ENCODE peak calls at places on chromosomes 7 and 10, in five cellular contexts. Y is left ventricle myocardium inferior; E is CD8-positive, alpha-beta T cell; R is heart right ventricle; F is suprapubic skin. A is an unnamed sample.

GRCh38 chr7:34084651-34085050 is 179.3 kb downstream of the BMPER start:
- DNase-seq in E (no peak), F (no peak), Y (no peak), R (no peak), A (no peak)

GRCh38 chr7:21413502-21413901 is 14.4 kb upstream of the SP4 start:
- DNase-seq in R (no peak), E (no peak), Y (no peak), F (no peak), A (no peak)

GRCh38 chr10:120182431-120182830 is 274.6 kb upstream of the PLPP4 start:
- DNase-seq in Y (no peak), F (no peak), R (no peak), E (no peak), A (no peak)

GRCh38 chr7:117612637-117613036 is 132.8 kb downstream of the CFTR start:
- DNase-seq in F (no peak), E (no peak), R (no peak), Y (no peak), A (no peak)

GRCh38 chr10:106370751-106371150 is 793.8 kb downstream of the SORCS1 start:
- DNase-seq in Y (no peak), E (no peak), R (no peak), F (no peak), A (no peak)

GRCh38 chr7:87127019-87127418 is 25.2 kb upstream of the DMTF1 start:
- DNase-seq in R (no peak), E (no peak), Y (no peak), F (no peak), A (no peak)

GRCh38 chr7:141045842-141046630 is 27.8 kb upstream of the TMEM178B start:
- DNase-seq in F (no peak), E (no peak), R (no peak), Y (no peak), A (no peak)

GRCh38 chr10:3186365-3186764 is 13.8 kb upstream of the PITRM1 start:
- DNase-seq in F (no peak), R (no peak), Y (no peak), E (no peak), A (no peak)

GRCh38 chr10:37947526-37947925 is 28.9 kb downstream of the ZNF25 start:
- DNase-seq in R (no peak), F (no peak), E (no peak), Y (no peak), A (no peak)

GRCh38 chr10:3380392-3381050 is 207.9 kb upstream of the PITRM1 start:
- DNase-seq in F (no peak), Y (no peak), E (no peak), R (no peak), A (no peak)

GRCh38 chr10:91798736-91799579 is 732 bp downstream of the TNKS2 start:
- DNase-seq in F (peak), E (peak), Y (peak), R (no peak), A (peak)

GRCh38 chr7:33262476-33262875 is 133.1 kb downstream of the BBS9 start:
- DNase-seq in F (no peak), E (no peak), R (no peak), Y (no peak), A (no peak)

GRCh38 chr7:121372376-121373024 is 23.6 kb downstream of the FAM3C start:
- DNase-seq in E (no peak), F (no peak), R (no peak), Y (no peak), A (no peak)

GRCh38 chr7:137760111-137760510 is 86.7 kb downstream of the DGKI start:
- DNase-seq in R (no peak), F (no peak), Y (no peak), E (no peak), A (no peak)

GRCh38 chr7:43198599-43199090 is 86.2 kb downstream of the HECW1 start:
- DNase-seq in R (no peak), Y (no peak), E (no peak), F (no peak), A (no peak)

GRCh38 chr10:101218423-101219136 is 10.7 kb downstream of the LBX1 start:
- DNase-seq in Y (no peak), E (no peak), R (no peak), F (no peak), A (no peak)

GRCh38 chr10:101216207-101216607 is 13.1 kb downstream of the LBX1 start:
- DNase-seq in R (no peak), F (no peak), E (no peak), Y (no peak), A (no peak)

GRCh38 chr10:101219137-101219945 is 9.9 kb downstream of the LBX1 start:
- DNase-seq in R (no peak), Y (no peak), E (no peak), F (no peak), A (no peak)

GRCh38 chr10:101216631-101217425 is 12.4 kb downstream of the LBX1 start:
- DNase-seq in R (no peak), F (no peak), E (no peak), Y (no peak), A (no peak)

DNA sequence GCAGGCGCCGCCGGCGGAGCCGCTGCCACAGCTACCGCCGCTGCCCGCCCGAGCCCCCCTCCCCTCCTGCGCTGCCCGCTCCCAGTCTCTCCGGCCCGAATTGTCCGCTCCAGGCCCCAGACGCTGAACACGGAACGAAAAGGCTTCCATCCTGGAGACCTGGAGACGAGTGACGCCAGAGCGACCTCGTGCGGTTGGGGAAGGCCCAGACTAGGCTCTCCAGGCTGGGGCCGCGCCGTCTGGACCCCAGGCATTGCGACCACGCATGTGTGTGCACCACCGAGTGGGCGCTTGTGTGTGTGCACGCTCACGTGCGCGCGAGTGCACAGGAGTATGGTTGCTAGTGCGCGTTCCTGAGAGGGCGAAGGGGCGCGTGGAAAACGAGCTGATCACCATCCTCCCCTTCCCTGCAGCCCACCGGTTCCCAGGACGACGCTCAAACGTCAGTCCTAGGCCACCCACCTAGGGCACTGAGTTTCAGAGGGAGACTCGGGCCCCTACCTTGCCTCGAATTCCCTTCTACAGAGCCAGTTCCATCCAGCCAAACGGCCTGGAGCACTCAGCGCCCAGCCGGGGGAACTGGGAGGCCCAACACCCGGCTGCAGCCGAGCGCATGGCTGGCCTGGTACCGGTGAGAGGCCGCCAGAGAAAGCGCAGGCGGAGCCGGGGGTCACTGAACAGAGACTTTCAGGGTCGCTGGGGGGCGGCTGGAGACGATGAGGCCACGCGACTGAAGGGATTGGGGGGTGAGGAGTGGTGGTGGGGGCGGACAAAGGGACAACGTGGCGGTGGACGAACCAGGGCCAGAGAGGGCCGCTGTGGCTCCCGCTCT is 11.6 kb downstream of the LBX1 start:
- DNase-seq in Y (no peak), F (no peak), R (no peak), E (no peak), A (no peak)
- TF ChIP-seq CTCF in Y (peak), F (no peak), R (no peak), E (no peak), A (peak)

GRCh38 chr7:128247640-128248194 is 6.6 kb downstream of the LEP start:
- DNase-seq in F (no peak), Y (no peak), E (no peak), R (no peak), A (no peak)
- TF ChIP-seq CTCF in F (no peak), Y (no peak), E (no peak), R (no peak), A (no peak)

DNA sequence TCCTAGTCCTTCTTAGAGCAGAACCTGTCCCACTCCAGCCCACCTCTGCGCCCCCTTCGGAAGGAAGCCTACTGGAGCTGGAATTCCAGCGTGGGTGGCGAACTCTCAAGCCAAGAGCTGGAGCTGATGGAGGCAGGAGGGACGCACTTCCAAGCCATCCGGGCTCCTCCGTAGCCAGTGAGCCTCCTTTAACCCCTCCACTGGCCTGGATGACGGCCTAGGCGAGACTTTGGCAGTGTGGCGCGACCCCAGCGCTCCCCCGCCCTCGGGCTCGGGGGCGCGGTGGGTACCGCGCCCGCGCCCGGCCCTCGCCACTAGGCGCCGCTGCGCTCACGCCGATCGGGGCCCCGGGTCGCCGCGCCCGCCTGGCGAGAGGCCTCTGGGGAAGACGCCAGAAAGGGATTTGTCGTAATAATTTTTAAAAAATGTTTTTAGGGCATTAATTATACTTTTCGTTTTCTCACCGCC is 5.1 kb upstream of the EMX2 start:
- DNase-seq in R (peak), F (peak), Y (no peak), E (no peak), A (no peak)
- TF ChIP-seq CTCF in R (peak), F (peak), Y (peak), E (no peak), A (peak)

DNA sequence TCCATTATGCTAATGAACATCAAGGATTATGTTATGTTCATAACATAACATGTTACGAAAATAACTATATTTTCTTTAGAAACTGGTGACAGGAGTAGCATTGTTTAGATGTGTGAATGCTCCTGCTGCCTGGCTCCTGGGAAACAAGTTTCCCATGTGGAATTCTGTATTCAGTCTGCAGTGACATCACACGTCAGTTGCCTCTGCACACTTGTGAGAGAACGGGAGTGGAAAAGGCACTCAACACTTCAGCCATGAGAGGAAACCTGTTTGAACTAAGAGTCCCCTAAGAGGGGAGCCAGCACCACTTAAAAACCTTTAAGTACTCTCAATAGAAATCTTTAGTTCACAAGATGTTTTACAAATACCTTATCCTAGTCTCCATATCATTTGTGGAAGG is 140.3 kb upstream of the FAM20C start:
- DNase-seq in F (no peak), Y (no peak), R (no peak), E (no peak), A (no peak)
- TF ChIP-seq CTCF in F (no peak), Y (no peak), R (no peak), E (no peak), A (no peak)

DNA sequence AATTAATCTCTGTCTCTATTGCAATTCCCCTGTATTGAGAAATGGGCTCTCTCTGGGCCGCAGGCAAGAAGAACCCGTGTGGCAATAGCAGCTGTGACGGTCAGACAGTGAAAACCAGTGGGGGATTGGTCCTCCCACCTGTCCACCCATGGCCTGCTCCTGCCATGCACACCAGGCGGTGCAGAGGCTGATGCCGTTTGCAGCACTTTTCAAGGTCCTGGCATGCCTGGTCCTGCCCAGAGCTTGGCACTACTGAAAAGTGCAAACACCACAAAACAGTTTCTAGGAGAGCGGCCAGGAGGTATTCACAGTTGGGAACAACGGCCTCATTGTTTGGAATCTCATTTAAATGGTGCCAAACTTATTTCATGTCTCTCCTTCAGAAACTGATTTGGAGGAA is 41.5 kb downstream of the PSPH start:
- DNase-seq in R (peak), F (no peak), Y (no peak), E (no peak), A (no peak)
- TF ChIP-seq CTCF in R (no peak), F (no peak), Y (no peak), E (no peak), A (no peak)

GRCh38 chr10:18949391-18949790 is 99.2 kb upstream of the MALRD1 start:
- DNase-seq in E (no peak), F (no peak), Y (no peak), R (no peak), A (no peak)
- TF ChIP-seq CTCF in E (no peak), F (no peak), Y (no peak), R (no peak), A (no peak)

GRCh38 chr10:28676968-28677888 is at the start of gene BAMBI:
- DNase-seq in R (peak), F (peak), Y (peak), E (peak), A (peak)

GRCh38 chr10:28677889-28678686 is 767 bp downstream of the BAMBI start:
- DNase-seq in Y (peak), F (peak), R (peak), E (peak), A (peak)

GRCh38 chr10:28678687-28679457 is 1.6 kb downstream of the BAMBI start:
- DNase-seq in E (no peak), Y (no peak), R (no peak), F (no peak), A (no peak)

GRCh38 chr10:28674782-28675181 is 2.5 kb upstream of the BAMBI start:
- DNase-seq in F (no peak), E (no peak), Y (no peak), R (no peak), A (no peak)

GRCh38 chr10:28676297-28676967 is 889 bp upstream of the BAMBI start:
- DNase-seq in R (peak), E (peak), Y (peak), F (peak), A (no peak)
- TF ChIP-seq CTCF in R (no peak), E (no peak), Y (no peak), F (no peak), A (no peak)

A was measured in type B pancreatic cell.